ENCODE peak calls at places on chromosome 2, in nine cellular contexts. One of them, this sample, is unnamed.

GRCh38 chr2:240426797-240427721 is 8.4 kb upstream of the GPC1 start:
- DNase-seq in colonic mucosa: no peak
- DNase-seq in HuH-7: no peak
- DNase-seq in C1 segment of cervical spinal cord: no peak
- DNase-seq in uterus: peak
- DNase-seq in iPS-NIHi11: no peak
- DNase-seq in activated gamma-delta T cell treated with Interleukin-2 at 50 U/mL for 16 hours: peak
- DNase-seq in heart left ventricle: no peak
- DNase-seq in psoas muscle: no peak
- DNase-seq in this sample: no peak

GRCh38 chr2:223526106-223526505 is 76.1 kb downstream of the SCG2 start:
- DNase-seq in colonic mucosa: no peak
- DNase-seq in HuH-7: no peak
- DNase-seq in C1 segment of cervical spinal cord: no peak
- DNase-seq in uterus: no peak
- DNase-seq in iPS-NIHi11: no peak
- DNase-seq in activated gamma-delta T cell treated with Interleukin-2 at 50 U/mL for 16 hours: no peak
- DNase-seq in heart left ventricle: no peak
- DNase-seq in psoas muscle: no peak
- DNase-seq in this sample: no peak

GRCh38 chr2:113240915-113241911 is 37.5 kb downstream of the PAX8 start:
- DNase-seq in colonic mucosa: no peak
- DNase-seq in HuH-7: peak
- DNase-seq in C1 segment of cervical spinal cord: no peak
- DNase-seq in uterus: peak
- DNase-seq in iPS-NIHi11: no peak
- DNase-seq in activated gamma-delta T cell treated with Interleukin-2 at 50 U/mL for 16 hours: no peak
- DNase-seq in heart left ventricle: peak
- DNase-seq in psoas muscle: peak
- DNase-seq in this sample: peak

GRCh38 chr2:99445065-99445464 is 44.8 kb downstream of the REV1 start:
- DNase-seq in colonic mucosa: no peak
- DNase-seq in HuH-7: no peak
- DNase-seq in C1 segment of cervical spinal cord: no peak
- DNase-seq in uterus: no peak
- DNase-seq in iPS-NIHi11: no peak
- DNase-seq in activated gamma-delta T cell treated with Interleukin-2 at 50 U/mL for 16 hours: no peak
- DNase-seq in heart left ventricle: no peak
- DNase-seq in psoas muscle: no peak
- DNase-seq in this sample: no peak

GRCh38 chr2:208235860-208236259 is 19.0 kb downstream of the IDH1 start:
- DNase-seq in colonic mucosa: no peak
- DNase-seq in HuH-7: no peak
- DNase-seq in C1 segment of cervical spinal cord: no peak
- DNase-seq in uterus: no peak
- DNase-seq in iPS-NIHi11: no peak
- DNase-seq in activated gamma-delta T cell treated with Interleukin-2 at 50 U/mL for 16 hours: no peak
- DNase-seq in heart left ventricle: no peak
- DNase-seq in psoas muscle: no peak
- DNase-seq in this sample: no peak

GRCh38 chr2:146579154-146579930 is 1265.5 kb upstream of the ACVR2A start:
- DNase-seq in colonic mucosa: no peak
- DNase-seq in HuH-7: peak
- DNase-seq in C1 segment of cervical spinal cord: no peak
- DNase-seq in uterus: no peak
- DNase-seq in iPS-NIHi11: no peak
- DNase-seq in activated gamma-delta T cell treated with Interleukin-2 at 50 U/mL for 16 hours: no peak
- DNase-seq in heart left ventricle: no peak
- DNase-seq in psoas muscle: no peak
- DNase-seq in this sample: no peak

GRCh38 chr2:204901591-204901990 is 356.3 kb downstream of the PARD3B start:
- DNase-seq in colonic mucosa: no peak
- DNase-seq in HuH-7: no peak
- DNase-seq in C1 segment of cervical spinal cord: no peak
- DNase-seq in uterus: no peak
- DNase-seq in iPS-NIHi11: no peak
- DNase-seq in activated gamma-delta T cell treated with Interleukin-2 at 50 U/mL for 16 hours: no peak
- DNase-seq in heart left ventricle: no peak
- DNase-seq in psoas muscle: no peak
- DNase-seq in this sample: no peak

GRCh38 chr2:10026940-10027569 is 16.3 kb upstream of the KLF11 start:
- DNase-seq in colonic mucosa: no peak
- DNase-seq in HuH-7: no peak
- DNase-seq in C1 segment of cervical spinal cord: no peak
- DNase-seq in uterus: no peak
- DNase-seq in iPS-NIHi11: no peak
- DNase-seq in activated gamma-delta T cell treated with Interleukin-2 at 50 U/mL for 16 hours: no peak
- DNase-seq in heart left ventricle: no peak
- DNase-seq in psoas muscle: no peak
- DNase-seq in this sample: no peak

GRCh38 chr2:88211005-88211808 is 41.1 kb downstream of the THNSL2 start:
- DNase-seq in colonic mucosa: no peak
- DNase-seq in HuH-7: no peak
- DNase-seq in C1 segment of cervical spinal cord: no peak
- DNase-seq in uterus: no peak
- DNase-seq in iPS-NIHi11: no peak
- DNase-seq in activated gamma-delta T cell treated with Interleukin-2 at 50 U/mL for 16 hours: no peak
- DNase-seq in heart left ventricle: no peak
- DNase-seq in psoas muscle: no peak
- DNase-seq in this sample: no peak

GRCh38 chr2:45289997-45290673 is 280.9 kb upstream of the SIX2 start:
- DNase-seq in colonic mucosa: no peak
- DNase-seq in HuH-7: no peak
- DNase-seq in C1 segment of cervical spinal cord: no peak
- DNase-seq in uterus: no peak
- DNase-seq in iPS-NIHi11: no peak
- DNase-seq in activated gamma-delta T cell treated with Interleukin-2 at 50 U/mL for 16 hours: no peak
- DNase-seq in heart left ventricle: no peak
- DNase-seq in psoas muscle: no peak
- DNase-seq in this sample: no peak

GRCh38 chr2:157036715-157037114 is 220.8 kb upstream of the GALNT5 start:
- DNase-seq in colonic mucosa: no peak
- DNase-seq in HuH-7: no peak
- DNase-seq in C1 segment of cervical spinal cord: no peak
- DNase-seq in uterus: no peak
- DNase-seq in iPS-NIHi11: no peak
- DNase-seq in activated gamma-delta T cell treated with Interleukin-2 at 50 U/mL for 16 hours: no peak
- DNase-seq in heart left ventricle: no peak
- DNase-seq in psoas muscle: no peak
- DNase-seq in this sample: no peak

GRCh38 chr2:138948070-138948539 is 167.9 kb upstream of the NXPH2 start:
- DNase-seq in colonic mucosa: no peak
- DNase-seq in HuH-7: no peak
- DNase-seq in C1 segment of cervical spinal cord: no peak
- DNase-seq in uterus: no peak
- DNase-seq in iPS-NIHi11: no peak
- DNase-seq in activated gamma-delta T cell treated with Interleukin-2 at 50 U/mL for 16 hours: no peak
- DNase-seq in heart left ventricle: peak
- DNase-seq in psoas muscle: no peak
- DNase-seq in this sample: peak

GRCh38 chr2:12727641-12728040 is 10.9 kb downstream of the TRIB2 start:
- DNase-seq in colonic mucosa: no peak
- DNase-seq in HuH-7: no peak
- DNase-seq in C1 segment of cervical spinal cord: no peak
- DNase-seq in uterus: no peak
- DNase-seq in iPS-NIHi11: no peak
- DNase-seq in activated gamma-delta T cell treated with Interleukin-2 at 50 U/mL for 16 hours: no peak
- DNase-seq in heart left ventricle: no peak
- DNase-seq in psoas muscle: no peak
- DNase-seq in this sample: no peak

GRCh38 chr2:241571821-241572620 is 13.5 kb downstream of the BOK start:
- DNase-seq in colonic mucosa: no peak
- DNase-seq in HuH-7: no peak
- DNase-seq in C1 segment of cervical spinal cord: no peak
- DNase-seq in uterus: no peak
- DNase-seq in iPS-NIHi11: no peak
- DNase-seq in activated gamma-delta T cell treated with Interleukin-2 at 50 U/mL for 16 hours: no peak
- DNase-seq in heart left ventricle: no peak
- DNase-seq in psoas muscle: no peak
- DNase-seq in this sample: no peak

GRCh38 chr2:240347373-240347940 is 88.0 kb upstream of the GPC1 start:
- DNase-seq in colonic mucosa: no peak
- DNase-seq in HuH-7: no peak
- DNase-seq in C1 segment of cervical spinal cord: no peak
- DNase-seq in uterus: no peak
- DNase-seq in iPS-NIHi11: no peak
- DNase-seq in activated gamma-delta T cell treated with Interleukin-2 at 50 U/mL for 16 hours: no peak
- DNase-seq in heart left ventricle: no peak
- DNase-seq in psoas muscle: no peak
- DNase-seq in this sample: no peak

GRCh38 chr2:98730053-98730850 is 680 bp downstream of the MGAT4A start:
- DNase-seq in colonic mucosa: peak
- DNase-seq in HuH-7: peak
- DNase-seq in C1 segment of cervical spinal cord: peak
- DNase-seq in uterus: peak
- DNase-seq in iPS-NIHi11: peak
- DNase-seq in activated gamma-delta T cell treated with Interleukin-2 at 50 U/mL for 16 hours: peak
- DNase-seq in heart left ventricle: peak
- DNase-seq in psoas muscle: peak
- DNase-seq in this sample: peak

GRCh38 chr2:86174445-86174844 is 20.8 kb downstream of the IMMT start:
- DNase-seq in colonic mucosa: no peak
- DNase-seq in HuH-7: no peak
- DNase-seq in C1 segment of cervical spinal cord: no peak
- DNase-seq in uterus: no peak
- DNase-seq in iPS-NIHi11: no peak
- DNase-seq in activated gamma-delta T cell treated with Interleukin-2 at 50 U/mL for 16 hours: no peak
- DNase-seq in heart left ventricle: no peak
- DNase-seq in psoas muscle: no peak
- DNase-seq in this sample: no peak

GRCh38 chr2:201901770-201902169 is 95.4 kb downstream of the CDK15 start:
- DNase-seq in colonic mucosa: no peak
- DNase-seq in HuH-7: no peak
- DNase-seq in C1 segment of cervical spinal cord: no peak
- DNase-seq in uterus: no peak
- DNase-seq in iPS-NIHi11: peak
- DNase-seq in activated gamma-delta T cell treated with Interleukin-2 at 50 U/mL for 16 hours: no peak
- DNase-seq in heart left ventricle: no peak
- DNase-seq in psoas muscle: no peak
- DNase-seq in this sample: no peak

GRCh38 chr2:215361876-215362561 is 50.2 kb downstream of the ATIC start:
- DNase-seq in colonic mucosa: no peak
- DNase-seq in HuH-7: no peak
- DNase-seq in C1 segment of cervical spinal cord: no peak
- DNase-seq in uterus: no peak
- DNase-seq in iPS-NIHi11: no peak
- DNase-seq in activated gamma-delta T cell treated with Interleukin-2 at 50 U/mL for 16 hours: no peak
- DNase-seq in heart left ventricle: no peak
- DNase-seq in psoas muscle: no peak
- DNase-seq in this sample: no peak

GRCh38 chr2:84427235-84428138 is 31.6 kb downstream of the SUCLG1 start:
- DNase-seq in colonic mucosa: no peak
- DNase-seq in HuH-7: no peak
- DNase-seq in C1 segment of cervical spinal cord: no peak
- DNase-seq in uterus: no peak
- DNase-seq in iPS-NIHi11: no peak
- DNase-seq in activated gamma-delta T cell treated with Interleukin-2 at 50 U/mL for 16 hours: no peak
- DNase-seq in heart left ventricle: no peak
- DNase-seq in psoas muscle: no peak
- DNase-seq in this sample: no peak

GRCh38 chr2:201116959-201117734 is 1.2 kb downstream of the CFLAR start:
- DNase-seq in colonic mucosa: peak
- DNase-seq in HuH-7: peak
- DNase-seq in C1 segment of cervical spinal cord: peak
- DNase-seq in uterus: peak
- DNase-seq in iPS-NIHi11: no peak
- DNase-seq in activated gamma-delta T cell treated with Interleukin-2 at 50 U/mL for 16 hours: peak
- DNase-seq in heart left ventricle: peak
- DNase-seq in psoas muscle: peak
- DNase-seq in this sample: peak

GRCh38 chr2:223760838-223761502 is 76.4 kb downstream of the AP1S3 start:
- DNase-seq in colonic mucosa: peak
- DNase-seq in HuH-7: no peak
- DNase-seq in C1 segment of cervical spinal cord: no peak
- DNase-seq in uterus: no peak
- DNase-seq in iPS-NIHi11: peak
- DNase-seq in activated gamma-delta T cell treated with Interleukin-2 at 50 U/mL for 16 hours: peak
- DNase-seq in heart left ventricle: no peak
- DNase-seq in psoas muscle: no peak
- DNase-seq in this sample: no peak

GRCh38 chr2:158305501-158305900 is 151.1 kb downstream of the CCDC148 start:
- DNase-seq in colonic mucosa: no peak
- DNase-seq in HuH-7: no peak
- DNase-seq in C1 segment of cervical spinal cord: no peak
- DNase-seq in uterus: no peak
- DNase-seq in iPS-NIHi11: no peak
- DNase-seq in activated gamma-delta T cell treated with Interleukin-2 at 50 U/mL for 16 hours: no peak
- DNase-seq in heart left ventricle: no peak
- DNase-seq in psoas muscle: no peak
- DNase-seq in this sample: no peak

GRCh38 chr2:51028829-51029228 is 3.1 kb downstream of the NRXN1 start:
- DNase-seq in colonic mucosa: no peak
- DNase-seq in HuH-7: no peak
- DNase-seq in C1 segment of cervical spinal cord: no peak
- DNase-seq in uterus: no peak
- DNase-seq in iPS-NIHi11: no peak
- DNase-seq in activated gamma-delta T cell treated with Interleukin-2 at 50 U/mL for 16 hours: no peak
- DNase-seq in heart left ventricle: no peak
- DNase-seq in psoas muscle: no peak
- DNase-seq in this sample: no peak

GRCh38 chr2:162839419-162839818 is 852 bp upstream of the KCNH7 start:
- DNase-seq in colonic mucosa: no peak
- DNase-seq in HuH-7: no peak
- DNase-seq in C1 segment of cervical spinal cord: no peak
- DNase-seq in uterus: no peak
- DNase-seq in iPS-NIHi11: no peak
- DNase-seq in activated gamma-delta T cell treated with Interleukin-2 at 50 U/mL for 16 hours: no peak
- DNase-seq in heart left ventricle: no peak
- DNase-seq in psoas muscle: no peak
- DNase-seq in this sample: no peak

GRCh38 chr2:3179208-3179607 is 198.4 kb downstream of the EIPR1 start:
- DNase-seq in colonic mucosa: no peak
- DNase-seq in HuH-7: peak
- DNase-seq in C1 segment of cervical spinal cord: no peak
- DNase-seq in uterus: no peak
- DNase-seq in iPS-NIHi11: peak
- DNase-seq in activated gamma-delta T cell treated with Interleukin-2 at 50 U/mL for 16 hours: no peak
- DNase-seq in heart left ventricle: no peak
- DNase-seq in psoas muscle: no peak
- DNase-seq in this sample: no peak

GRCh38 chr2:217954051-217954450 is 48.7 kb downstream of the TNS1 start:
- DNase-seq in colonic mucosa: no peak
- DNase-seq in HuH-7: no peak
- DNase-seq in C1 segment of cervical spinal cord: no peak
- DNase-seq in uterus: no peak
- DNase-seq in iPS-NIHi11: no peak
- DNase-seq in activated gamma-delta T cell treated with Interleukin-2 at 50 U/mL for 16 hours: no peak
- DNase-seq in heart left ventricle: no peak
- DNase-seq in psoas muscle: no peak
- DNase-seq in this sample: no peak